ENCODE peak calls at places on chromosomes 5 and 9, in seven cellular contexts. S, G, A, W, K, L and I are unnamed samples.

GRCh38 chr9:107778666-107779065 is 289.1 kb upstream of the KLF4 start:
- DNase-seq in S (no peak), G (no peak), A (no peak), W (no peak), K (no peak), L (no peak), I (no peak)

GRCh38 chr9:133163559-133164208 is at the start of gene GBGT1:
- DNase-seq in S (no peak), G (no peak), A (no peak), W (peak), K (no peak), L (peak), I (peak)

GRCh38 chr9:2234371-2234893 is 219.3 kb downstream of the SMARCA2 start:
- DNase-seq in S (no peak), G (no peak), A (no peak), W (no peak), K (no peak), L (no peak), I (peak)

GRCh38 chr5:155954739-155955445 is 372.1 kb upstream of the SGCD start:
- DNase-seq in S (no peak), G (no peak), A (no peak), W (peak), K (no peak), L (no peak), I (no peak)

GRCh38 chr5:55176176-55176818 is 3.3 kb upstream of the CDC20B start:
- DNase-seq in S (no peak), G (no peak), A (peak), W (peak), K (no peak), L (peak), I (no peak)

GRCh38 chr5:86890375-86890774 is 272.6 kb downstream of the COX7C start:
- DNase-seq in S (no peak), G (no peak), A (no peak), W (no peak), K (no peak), L (no peak), I (no peak)

GRCh38 chr9:108297025-108297424 is 558.8 kb downstream of the ACTL7B start:
- DNase-seq in S (no peak), G (no peak), A (no peak), W (no peak), K (no peak), L (no peak), I (peak)

GRCh38 chr5:139382781-139383180 is 316 bp downstream of the SLC23A1 start:
- DNase-seq in S (no peak), G (no peak), A (no peak), W (no peak), K (no peak), L (no peak), I (no peak)

GRCh38 chr9:134286513-134287245 is 39.6 kb upstream of the RXRA start:
- DNase-seq in S (no peak), G (no peak), A (no peak), W (no peak), K (no peak), L (no peak), I (no peak)

GRCh38 chr9:137670391-137671195 is 51.8 kb downstream of the EHMT1 start:
- DNase-seq in S (no peak), G (no peak), A (no peak), W (peak), K (no peak), L (no peak), I (no peak)

GRCh38 chr5:115551415-115551814 is 6.8 kb upstream of the FEM1C start:
- DNase-seq in S (no peak), G (peak), A (no peak), W (peak), K (no peak), L (no peak), I (no peak)